ENCODE peak calls at places on chromosomes 12 and 14, in ten cellular contexts. One of them, this sample, is unnamed.

GRCh38 chr14:101197595-101198397 is 294.3 kb upstream of the RTL1 start:
- DNase-seq in endodermal cell: peak; percentile 24
- DNase-seq in HuH-7.5: no peak
- DNase-seq in NCI-H1092: no peak
- DNase-seq in SK-N-SH: peak; percentile 15
- DNase-seq in HCT116: no peak
- DNase-seq in omental fat pad: peak; percentile 13
- DNase-seq in left cardiac atrium: no peak
- DNase-seq in posterior vena cava: peak; percentile 64
- DNase-seq in AML-193: no peak
- DNase-seq in this sample: no peak

GRCh38 chr14:52949711-52950409 is 990 bp downstream of the FERMT2 start:
- DNase-seq in HuH-7.5: peak; percentile 22
- DNase-seq in posterior vena cava: no peak
- DNase-seq in NCI-H1092: no peak
- DNase-seq in endodermal cell: no peak
- DNase-seq in AML-193: no peak
- DNase-seq in left cardiac atrium: no peak
- DNase-seq in omental fat pad: no peak
- DNase-seq in HCT116: no peak
- DNase-seq in SK-N-SH: peak; percentile 36
- DNase-seq in this sample: no peak

GRCh38 chr12:109568486-109568885 is 4.8 kb downstream of the MMAB start:
- DNase-seq in HCT116: no peak
- DNase-seq in AML-193: no peak
- DNase-seq in omental fat pad: no peak
- DNase-seq in posterior vena cava: no peak
- DNase-seq in HuH-7.5: no peak
- DNase-seq in left cardiac atrium: no peak
- DNase-seq in endodermal cell: no peak
- DNase-seq in SK-N-SH: no peak
- DNase-seq in NCI-H1092: no peak
- DNase-seq in this sample: no peak

GRCh38 chr14:91058017-91058675 is 2.3 kb downstream of the RPS6KA5 start:
- DNase-seq in HuH-7.5: no peak
- DNase-seq in left cardiac atrium: no peak
- DNase-seq in HCT116: no peak
- DNase-seq in SK-N-SH: no peak
- DNase-seq in NCI-H1092: no peak
- DNase-seq in AML-193: no peak
- DNase-seq in posterior vena cava: no peak
- DNase-seq in endodermal cell: no peak
- DNase-seq in omental fat pad: no peak
- DNase-seq in this sample: no peak

GRCh38 chr14:88049271-88049670 is 44.3 kb downstream of the GPR65 start:
- DNase-seq in HuH-7.5: no peak
- DNase-seq in left cardiac atrium: no peak
- DNase-seq in HCT116: no peak
- DNase-seq in SK-N-SH: no peak
- DNase-seq in NCI-H1092: no peak
- DNase-seq in AML-193: no peak
- DNase-seq in omental fat pad: no peak
- DNase-seq in posterior vena cava: no peak
- DNase-seq in endodermal cell: no peak
- DNase-seq in this sample: no peak

GRCh38 chr12:44362947-44363346 is 513.2 kb downstream of the NELL2 start:
- DNase-seq in HCT116: no peak
- DNase-seq in HuH-7.5: no peak
- DNase-seq in omental fat pad: no peak
- DNase-seq in endodermal cell: no peak
- DNase-seq in NCI-H1092: no peak
- DNase-seq in posterior vena cava: no peak
- DNase-seq in SK-N-SH: no peak
- DNase-seq in AML-193: no peak
- DNase-seq in left cardiac atrium: no peak
- DNase-seq in this sample: no peak

GRCh38 chr12:34342048-34342447 is 319.8 kb downstream of the ALG10 start:
- DNase-seq in NCI-H1092: no peak
- DNase-seq in omental fat pad: no peak
- DNase-seq in AML-193: no peak
- DNase-seq in posterior vena cava: no peak
- DNase-seq in endodermal cell: no peak
- DNase-seq in SK-N-SH: no peak
- DNase-seq in left cardiac atrium: no peak
- DNase-seq in HCT116: no peak
- DNase-seq in HuH-7.5: no peak
- DNase-seq in this sample: no peak

GRCh38 chr14:24309538-24310386 is at the start of gene LTB4R2:
- DNase-seq in NCI-H1092: no peak
- DNase-seq in HCT116: no peak
- DNase-seq in AML-193: no peak
- DNase-seq in endodermal cell: no peak
- DNase-seq in left cardiac atrium: no peak
- DNase-seq in posterior vena cava: no peak
- DNase-seq in omental fat pad: no peak
- DNase-seq in HuH-7.5: no peak
- DNase-seq in SK-N-SH: no peak
- DNase-seq in this sample: no peak

GRCh38 chr12:39357046-39357445 is 85.9 kb downstream of the KIF21A start:
- DNase-seq in left cardiac atrium: no peak
- DNase-seq in posterior vena cava: no peak
- DNase-seq in SK-N-SH: no peak
- DNase-seq in endodermal cell: no peak
- DNase-seq in omental fat pad: no peak
- DNase-seq in NCI-H1092: no peak
- DNase-seq in AML-193: no peak
- DNase-seq in HCT116: no peak
- DNase-seq in HuH-7.5: no peak
- DNase-seq in this sample: no peak

GRCh38 chr12:106767954-106768501 is 6.5 kb upstream of the RIC8B start:
- DNase-seq in HCT116: no peak
- DNase-seq in left cardiac atrium: no peak
- DNase-seq in posterior vena cava: no peak
- DNase-seq in NCI-H1092: no peak
- DNase-seq in SK-N-SH: no peak
- DNase-seq in HuH-7.5: peak; percentile 28
- DNase-seq in AML-193: no peak
- DNase-seq in omental fat pad: no peak
- DNase-seq in endodermal cell: peak; percentile 88
- DNase-seq in this sample: peak; percentile 75

GRCh38 chr14:86115972-86116371 is 586.0 kb downstream of the FLRT2 start:
- DNase-seq in left cardiac atrium: no peak
- DNase-seq in HCT116: no peak
- DNase-seq in HuH-7.5: no peak
- DNase-seq in SK-N-SH: no peak
- DNase-seq in endodermal cell: no peak
- DNase-seq in omental fat pad: no peak
- DNase-seq in posterior vena cava: no peak
- DNase-seq in AML-193: no peak
- DNase-seq in NCI-H1092: no peak
- DNase-seq in this sample: no peak

GRCh38 chr12:45914090-45914489 is 76.3 kb downstream of the SCAF11 start:
- DNase-seq in left cardiac atrium: no peak
- DNase-seq in NCI-H1092: no peak
- DNase-seq in omental fat pad: no peak
- DNase-seq in endodermal cell: peak; percentile 75
- DNase-seq in HCT116: no peak
- DNase-seq in AML-193: no peak
- DNase-seq in HuH-7.5: no peak
- DNase-seq in SK-N-SH: no peak
- DNase-seq in posterior vena cava: no peak
- DNase-seq in this sample: peak; percentile 67

GRCh38 chr14:98704441-98704840 is 567.6 kb downstream of the BCL11B start:
- DNase-seq in HCT116: no peak
- DNase-seq in left cardiac atrium: no peak
- DNase-seq in NCI-H1092: no peak
- DNase-seq in endodermal cell: no peak
- DNase-seq in posterior vena cava: no peak
- DNase-seq in omental fat pad: no peak
- DNase-seq in HuH-7.5: no peak
- DNase-seq in AML-193: no peak
- DNase-seq in SK-N-SH: no peak
- DNase-seq in this sample: peak; percentile 2

GRCh38 chr12:110105961-110106540 is 18.1 kb upstream of the IFT81 start:
- DNase-seq in SK-N-SH: no peak
- DNase-seq in AML-193: no peak
- DNase-seq in left cardiac atrium: no peak
- DNase-seq in omental fat pad: no peak
- DNase-seq in NCI-H1092: no peak
- DNase-seq in HuH-7.5: no peak
- DNase-seq in posterior vena cava: no peak
- DNase-seq in endodermal cell: no peak
- DNase-seq in HCT116: no peak
- DNase-seq in this sample: no peak

GRCh38 chr14:75822522-75823288 is 159.1 kb downstream of the TGFB3 start:
- DNase-seq in HCT116: peak; percentile 67
- DNase-seq in HuH-7.5: no peak
- DNase-seq in NCI-H1092: no peak
- DNase-seq in omental fat pad: no peak
- DNase-seq in SK-N-SH: no peak
- DNase-seq in endodermal cell: no peak
- DNase-seq in left cardiac atrium: no peak
- DNase-seq in AML-193: no peak
- DNase-seq in posterior vena cava: no peak
- DNase-seq in this sample: no peak

GRCh38 chr12:64912501-64912900 is 88.1 kb downstream of the TBC1D30 start:
- DNase-seq in omental fat pad: no peak
- DNase-seq in NCI-H1092: no peak
- DNase-seq in HuH-7.5: no peak
- DNase-seq in left cardiac atrium: peak; percentile 36
- DNase-seq in AML-193: no peak
- DNase-seq in HCT116: no peak
- DNase-seq in posterior vena cava: no peak
- DNase-seq in SK-N-SH: no peak
- DNase-seq in endodermal cell: no peak
- DNase-seq in this sample: no peak